ENCODE peak calls at places on chromosomes 16 and 17, in five cellular contexts. One of them, this sample, is unnamed.

GRCh38 chr17:76781056-76781982 is 43.4 kb downstream of the MFSD11 start:
- DNase-seq in stimulated activated CD8-positive, alpha-beta memory T cell treated with anti-CD3 and anti-CD28 coated beads, Interleukin-12 subunit alpha, Interleukin-12 subunit beta, amount 100 ng/mL, for 4 hours: no peak
- DNase-seq in cardiac muscle cell: no peak
- DNase-seq in WTC11: no peak
- DNase-seq in NCI-H774: no peak
- DNase-seq in this sample: peak; percentile 8

GRCh38 chr17:29412780-29413565 is 22.8 kb downstream of the TAOK1 start:
- DNase-seq in stimulated activated CD8-positive, alpha-beta memory T cell treated with anti-CD3 and anti-CD28 coated beads, Interleukin-12 subunit alpha, Interleukin-12 subunit beta, amount 100 ng/mL, for 4 hours: no peak
- DNase-seq in cardiac muscle cell: peak; percentile 51
- DNase-seq in WTC11: no peak
- DNase-seq in NCI-H774: no peak
- DNase-seq in this sample: no peak

GRCh38 chr16:28984619-28985135 is at the start of gene LAT:
- DNase-seq in stimulated activated CD8-positive, alpha-beta memory T cell treated with anti-CD3 and anti-CD28 coated beads, Interleukin-12 subunit alpha, Interleukin-12 subunit beta, amount 100 ng/mL, for 4 hours: peak; percentile 76
- DNase-seq in cardiac muscle cell: no peak
- DNase-seq in WTC11: no peak
- DNase-seq in NCI-H774: no peak
- DNase-seq in this sample: no peak

GRCh38 chr17:4623249-4623648 is 18.2 kb downstream of the ALOX15 start:
- DNase-seq in stimulated activated CD8-positive, alpha-beta memory T cell treated with anti-CD3 and anti-CD28 coated beads, Interleukin-12 subunit alpha, Interleukin-12 subunit beta, amount 100 ng/mL, for 4 hours: no peak
- DNase-seq in cardiac muscle cell: peak; percentile 73
- DNase-seq in WTC11: no peak
- DNase-seq in NCI-H774: no peak
- DNase-seq in this sample: no peak

GRCh38 chr17:804541-805435 is 22.6 kb downstream of the MRM3 start:
- DNase-seq in stimulated activated CD8-positive, alpha-beta memory T cell treated with anti-CD3 and anti-CD28 coated beads, Interleukin-12 subunit alpha, Interleukin-12 subunit beta, amount 100 ng/mL, for 4 hours: no peak
- DNase-seq in cardiac muscle cell: no peak
- DNase-seq in WTC11: no peak
- DNase-seq in NCI-H774: no peak
- DNase-seq in this sample: no peak

GRCh38 chr17:2683912-2684311 is 27.7 kb downstream of the CLUH start:
- DNase-seq in stimulated activated CD8-positive, alpha-beta memory T cell treated with anti-CD3 and anti-CD28 coated beads, Interleukin-12 subunit alpha, Interleukin-12 subunit beta, amount 100 ng/mL, for 4 hours: no peak
- DNase-seq in cardiac muscle cell: no peak
- DNase-seq in WTC11: no peak
- DNase-seq in NCI-H774: no peak
- DNase-seq in this sample: no peak

GRCh38 chr17:35448214-35448898 is at the start of gene SLFN13:
- DNase-seq in stimulated activated CD8-positive, alpha-beta memory T cell treated with anti-CD3 and anti-CD28 coated beads, Interleukin-12 subunit alpha, Interleukin-12 subunit beta, amount 100 ng/mL, for 4 hours: peak; percentile 78
- DNase-seq in cardiac muscle cell: peak; percentile 87
- DNase-seq in WTC11: peak; percentile 85
- DNase-seq in NCI-H774: peak; percentile 69
- DNase-seq in this sample: no peak

GRCh38 chr16:31413943-31414342 is 14.2 kb downstream of the COX6A2 start:
- DNase-seq in stimulated activated CD8-positive, alpha-beta memory T cell treated with anti-CD3 and anti-CD28 coated beads, Interleukin-12 subunit alpha, Interleukin-12 subunit beta, amount 100 ng/mL, for 4 hours: no peak
- DNase-seq in cardiac muscle cell: no peak
- DNase-seq in WTC11: no peak
- DNase-seq in NCI-H774: no peak
- DNase-seq in this sample: no peak

GRCh38 chr16:14362774-14363371 is 267.2 kb downstream of the PARN start:
- DNase-seq in stimulated activated CD8-positive, alpha-beta memory T cell treated with anti-CD3 and anti-CD28 coated beads, Interleukin-12 subunit alpha, Interleukin-12 subunit beta, amount 100 ng/mL, for 4 hours: no peak
- DNase-seq in cardiac muscle cell: no peak
- DNase-seq in WTC11: no peak
- DNase-seq in NCI-H774: no peak
- DNase-seq in this sample: no peak

GRCh38 chr16:25270577-25270976 is 12.9 kb upstream of the ZKSCAN2 start:
- DNase-seq in stimulated activated CD8-positive, alpha-beta memory T cell treated with anti-CD3 and anti-CD28 coated beads, Interleukin-12 subunit alpha, Interleukin-12 subunit beta, amount 100 ng/mL, for 4 hours: no peak
- DNase-seq in cardiac muscle cell: no peak
- DNase-seq in WTC11: no peak
- DNase-seq in NCI-H774: peak; percentile 61
- DNase-seq in this sample: no peak

GRCh38 chr16:48317614-48318013 is 67.6 kb downstream of the SIAH1 start:
- DNase-seq in stimulated activated CD8-positive, alpha-beta memory T cell treated with anti-CD3 and anti-CD28 coated beads, Interleukin-12 subunit alpha, Interleukin-12 subunit beta, amount 100 ng/mL, for 4 hours: no peak
- DNase-seq in cardiac muscle cell: peak; percentile 72
- DNase-seq in WTC11: no peak
- DNase-seq in NCI-H774: no peak
- DNase-seq in this sample: no peak

GRCh38 chr17:37818689-37819088 is 73.8 kb upstream of the HNF1B start:
- DNase-seq in stimulated activated CD8-positive, alpha-beta memory T cell treated with anti-CD3 and anti-CD28 coated beads, Interleukin-12 subunit alpha, Interleukin-12 subunit beta, amount 100 ng/mL, for 4 hours: no peak
- DNase-seq in cardiac muscle cell: no peak
- DNase-seq in WTC11: no peak
- DNase-seq in NCI-H774: peak; percentile 82
- DNase-seq in this sample: no peak

GRCh38 chr17:51059781-51060180 is 60.9 kb downstream of the SPAG9 start:
- DNase-seq in stimulated activated CD8-positive, alpha-beta memory T cell treated with anti-CD3 and anti-CD28 coated beads, Interleukin-12 subunit alpha, Interleukin-12 subunit beta, amount 100 ng/mL, for 4 hours: no peak
- DNase-seq in cardiac muscle cell: peak; percentile 25
- DNase-seq in WTC11: no peak
- DNase-seq in NCI-H774: no peak
- DNase-seq in this sample: no peak

GRCh38 chr17:36705651-36706436 is 104.5 kb downstream of the MRM1 start:
- DNase-seq in stimulated activated CD8-positive, alpha-beta memory T cell treated with anti-CD3 and anti-CD28 coated beads, Interleukin-12 subunit alpha, Interleukin-12 subunit beta, amount 100 ng/mL, for 4 hours: no peak
- DNase-seq in cardiac muscle cell: peak; percentile 44
- DNase-seq in WTC11: peak; percentile 70
- DNase-seq in NCI-H774: peak; percentile 64
- DNase-seq in this sample: peak; percentile 86

GRCh38 chr16:50266337-50267091 is at the start of gene ADCY7:
- DNase-seq in stimulated activated CD8-positive, alpha-beta memory T cell treated with anti-CD3 and anti-CD28 coated beads, Interleukin-12 subunit alpha, Interleukin-12 subunit beta, amount 100 ng/mL, for 4 hours: peak; percentile 73
- DNase-seq in cardiac muscle cell: peak; percentile 87
- DNase-seq in WTC11: peak; percentile 45
- DNase-seq in NCI-H774: no peak
- DNase-seq in this sample: no peak

GRCh38 chr16:31130899-31131298 is 4.6 kb downstream of the PRSS8 start:
- DNase-seq in stimulated activated CD8-positive, alpha-beta memory T cell treated with anti-CD3 and anti-CD28 coated beads, Interleukin-12 subunit alpha, Interleukin-12 subunit beta, amount 100 ng/mL, for 4 hours: no peak
- DNase-seq in cardiac muscle cell: no peak
- DNase-seq in WTC11: peak; percentile 74
- DNase-seq in NCI-H774: no peak
- DNase-seq in this sample: no peak

GRCh38 chr17:74952431-74953128 is 16.9 kb downstream of the OTOP3 start:
- DNase-seq in stimulated activated CD8-positive, alpha-beta memory T cell treated with anti-CD3 and anti-CD28 coated beads, Interleukin-12 subunit alpha, Interleukin-12 subunit beta, amount 100 ng/mL, for 4 hours: no peak
- DNase-seq in cardiac muscle cell: no peak
- DNase-seq in WTC11: no peak
- DNase-seq in NCI-H774: no peak
- DNase-seq in this sample: no peak

GRCh38 chr17:17985153-17985552 is 12.5 kb downstream of the DRC3 start:
- DNase-seq in stimulated activated CD8-positive, alpha-beta memory T cell treated with anti-CD3 and anti-CD28 coated beads, Interleukin-12 subunit alpha, Interleukin-12 subunit beta, amount 100 ng/mL, for 4 hours: no peak
- DNase-seq in cardiac muscle cell: no peak
- DNase-seq in WTC11: no peak
- DNase-seq in NCI-H774: no peak
- DNase-seq in this sample: no peak

GRCh38 chr17:8944748-8945147 is 20.8 kb downstream of the PIK3R5 start:
- DNase-seq in stimulated activated CD8-positive, alpha-beta memory T cell treated with anti-CD3 and anti-CD28 coated beads, Interleukin-12 subunit alpha, Interleukin-12 subunit beta, amount 100 ng/mL, for 4 hours: no peak
- DNase-seq in cardiac muscle cell: no peak
- DNase-seq in WTC11: no peak
- DNase-seq in NCI-H774: no peak
- DNase-seq in this sample: no peak

GRCh38 chr17:6427284-6427781 is 7.6 kb downstream of the AIPL1 start:
- DNase-seq in stimulated activated CD8-positive, alpha-beta memory T cell treated with anti-CD3 and anti-CD28 coated beads, Interleukin-12 subunit alpha, Interleukin-12 subunit beta, amount 100 ng/mL, for 4 hours: no peak
- DNase-seq in cardiac muscle cell: peak; percentile 41
- DNase-seq in WTC11: no peak
- DNase-seq in NCI-H774: no peak
- DNase-seq in this sample: no peak

GRCh38 chr16:50534958-50535357 is 13.2 kb upstream of the NKD1 start:
- DNase-seq in stimulated activated CD8-positive, alpha-beta memory T cell treated with anti-CD3 and anti-CD28 coated beads, Interleukin-12 subunit alpha, Interleukin-12 subunit beta, amount 100 ng/mL, for 4 hours: no peak
- DNase-seq in cardiac muscle cell: no peak
- DNase-seq in WTC11: no peak
- DNase-seq in NCI-H774: no peak
- DNase-seq in this sample: no peak

GRCh38 chr16:3188925-3189825 is 1.2 kb downstream of the OR1F1 start:
- DNase-seq in stimulated activated CD8-positive, alpha-beta memory T cell treated with anti-CD3 and anti-CD28 coated beads, Interleukin-12 subunit alpha, Interleukin-12 subunit beta, amount 100 ng/mL, for 4 hours: no peak
- DNase-seq in cardiac muscle cell: peak; percentile 54
- DNase-seq in WTC11: peak; percentile 80
- DNase-seq in NCI-H774: no peak
- DNase-seq in this sample: peak; percentile 73

GRCh38 chr17:47698749-47699535 is 5.0 kb downstream of the TBKBP1 start:
- DNase-seq in stimulated activated CD8-positive, alpha-beta memory T cell treated with anti-CD3 and anti-CD28 coated beads, Interleukin-12 subunit alpha, Interleukin-12 subunit beta, amount 100 ng/mL, for 4 hours: peak; percentile 74
- DNase-seq in cardiac muscle cell: peak; percentile 61
- DNase-seq in WTC11: peak; percentile 88
- DNase-seq in NCI-H774: peak; percentile 20
- DNase-seq in this sample: peak; percentile 56

GRCh38 chr17:50200447-50201225 is 795 bp downstream of the COL1A1 start:
- DNase-seq in stimulated activated CD8-positive, alpha-beta memory T cell treated with anti-CD3 and anti-CD28 coated beads, Interleukin-12 subunit alpha, Interleukin-12 subunit beta, amount 100 ng/mL, for 4 hours: peak; percentile 64
- DNase-seq in cardiac muscle cell: peak; percentile 97
- DNase-seq in WTC11: peak; percentile 92
- DNase-seq in NCI-H774: peak; percentile 85
- DNase-seq in this sample: peak; percentile 82

GRCh38 chr17:2235792-2236365 is 67.7 kb downstream of the SMG6 start:
- DNase-seq in stimulated activated CD8-positive, alpha-beta memory T cell treated with anti-CD3 and anti-CD28 coated beads, Interleukin-12 subunit alpha, Interleukin-12 subunit beta, amount 100 ng/mL, for 4 hours: no peak
- DNase-seq in cardiac muscle cell: peak; percentile 69
- DNase-seq in WTC11: no peak
- DNase-seq in NCI-H774: no peak
- DNase-seq in this sample: no peak

GRCh38 chr17:78862073-78863023 is 21.7 kb upstream of the USP36 start:
- DNase-seq in stimulated activated CD8-positive, alpha-beta memory T cell treated with anti-CD3 and anti-CD28 coated beads, Interleukin-12 subunit alpha, Interleukin-12 subunit beta, amount 100 ng/mL, for 4 hours: no peak
- DNase-seq in cardiac muscle cell: peak; percentile 95
- DNase-seq in WTC11: no peak
- DNase-seq in NCI-H774: peak; percentile 44
- DNase-seq in this sample: no peak

GRCh38 chr16:83901101-83901500 is 2.2 kb downstream of the MLYCD start:
- DNase-seq in stimulated activated CD8-positive, alpha-beta memory T cell treated with anti-CD3 and anti-CD28 coated beads, Interleukin-12 subunit alpha, Interleukin-12 subunit beta, amount 100 ng/mL, for 4 hours: no peak
- DNase-seq in cardiac muscle cell: no peak
- DNase-seq in WTC11: no peak
- DNase-seq in NCI-H774: no peak
- DNase-seq in this sample: no peak

This sample was measured in cerebellar cortex.